ENCODE peak calls at places on chromosomes 11 and 22, in four cellular contexts. A is MM.1S, G is PC-9, Y is fibroblast of lung. M is an unnamed sample.

GRCh38 chr11:35304900-35305299 is 114.5 kb downstream of the SLC1A2 start:
- DNase-seq in A (no peak), G (no peak), Y (peak), M (no peak)

GRCh38 chr22:32708835-32709234 is 92.7 kb upstream of the TIMP3 start:
- DNase-seq in A (no peak), G (no peak), Y (no peak), M (no peak)

GRCh38 chr11:43517518-43517917 is 158.8 kb downstream of the TTC17 start:
- DNase-seq in A (no peak), G (no peak), Y (no peak), M (no peak)

GRCh38 chr11:111422494-111423249 is 43.6 kb upstream of the POU2AF1 start:
- DNase-seq in A (peak), G (peak), Y (peak), M (peak)

GRCh38 chr11:27287205-27287604 is 75.8 kb downstream of the CCDC34 start:
- DNase-seq in A (no peak), G (no peak), Y (no peak), M (no peak)

GRCh38 chr11:105152556-105152955 is 13.0 kb upstream of the CARD18 start:
- DNase-seq in A (no peak), G (no peak), Y (peak), M (no peak)

GRCh38 chr11:9741260-9741659 is 77.4 kb downstream of the SWAP70 start:
- DNase-seq in A (no peak), G (no peak), Y (no peak), M (no peak)

GRCh38 chr11:113289341-113290187 is 24.8 kb upstream of the TTC12 start:
- DNase-seq in A (peak), G (peak), Y (peak), M (peak)

GRCh38 chr11:113628912-113629311 is 77.2 kb downstream of the TMPRSS5 start:
- DNase-seq in A (no peak), G (no peak), Y (no peak), M (peak)

GRCh38 chr11:78351193-78351592 is 66.4 kb downstream of the GAB2 start:
- DNase-seq in A (no peak), G (no peak), Y (no peak), M (no peak)

GRCh38 chr11:86460461-86461404 is 86.0 kb downstream of the CCDC81 start:
- DNase-seq in A (no peak), G (no peak), Y (no peak), M (no peak)

GRCh38 chr11:128530119-128531091 is 57.0 kb downstream of the ETS1 start:
- DNase-seq in A (no peak), G (no peak), Y (peak), M (no peak)

GRCh38 chr11:128575174-128575955 is 12.0 kb downstream of the ETS1 start:
- DNase-seq in A (peak), G (no peak), Y (peak), M (no peak)

GRCh38 chr11:40030867-40031266 is 1428.6 kb downstream of the LRRC4C start:
- DNase-seq in A (no peak), G (no peak), Y (no peak), M (no peak)

GRCh38 chr11:94866231-94866827 is 98.2 kb downstream of the AMOTL1 start:
- DNase-seq in A (no peak), G (no peak), Y (no peak), M (no peak)

GRCh38 chr22:50306753-50307749 is at the start of gene PLXNB2:
- DNase-seq in A (peak), G (peak), Y (peak), M (no peak)

GRCh38 chr11:121452609-121453150 is at the start of gene SORL1-AS1:
- DNase-seq in A (no peak), G (no peak), Y (no peak), M (no peak)
- TF ChIP-seq EZH2 in A (no peak), G (no peak), Y (no peak), M (no peak)

GRCh38 chr11:93085097-93085496 is 112.7 kb downstream of the SLC36A4 start:
- DNase-seq in A (no peak), G (no peak), Y (no peak), M (no peak)
- TF ChIP-seq EZH2 in A (no peak), G (no peak), Y (no peak), M (no peak)

DNA sequence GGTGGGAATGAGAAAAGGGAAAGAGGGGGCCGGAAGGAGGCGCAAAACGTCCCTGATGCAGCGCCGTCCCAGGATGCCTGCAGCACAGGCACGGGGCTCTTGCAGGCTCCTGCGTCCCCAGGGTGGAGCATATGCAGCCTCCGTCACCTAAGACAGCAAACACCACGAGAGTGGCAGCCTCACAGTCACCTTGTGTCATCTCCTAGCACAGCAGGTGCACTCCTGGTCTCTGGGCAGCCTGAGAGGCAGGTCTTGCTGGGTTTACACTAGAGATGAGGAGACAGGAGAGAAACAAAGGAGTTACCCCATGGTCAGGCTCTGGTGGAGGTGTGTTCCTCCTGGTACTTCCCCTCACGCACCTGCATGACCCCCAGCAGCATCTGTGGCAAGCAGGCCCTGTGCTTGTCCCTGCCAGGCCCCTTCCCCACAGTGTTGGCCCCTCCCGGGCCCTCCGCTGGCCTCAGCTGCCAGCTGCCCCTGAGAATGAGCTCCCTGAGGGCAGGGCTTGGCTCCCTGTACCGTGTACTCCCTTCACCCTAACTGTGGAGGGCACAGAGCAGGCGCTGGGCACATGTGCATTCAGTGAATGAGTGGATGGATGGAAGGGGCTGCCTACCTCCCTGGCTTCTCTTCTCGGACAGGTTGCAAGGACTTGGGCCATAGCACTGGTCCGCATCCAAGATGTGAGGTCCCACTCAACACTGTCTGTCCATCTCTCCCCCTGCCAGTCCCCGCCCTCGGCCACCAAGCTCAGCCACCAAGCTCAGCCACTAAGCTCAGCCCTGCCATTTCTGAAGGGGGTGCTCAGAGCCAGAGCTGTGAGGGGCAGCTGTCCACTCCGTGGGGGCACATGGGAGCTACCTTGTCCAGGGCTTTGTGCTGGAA is 988.6 kb downstream of the BRD1 start:
- DNase-seq in A (peak), G (no peak), Y (no peak), M (no peak)
- TF ChIP-seq EZH2 in A (no peak), G (no peak), Y (no peak), M (no peak)

GRCh38 chr11:2885017-2885675 is 429 bp downstream of the CDKN1C start:
- DNase-seq in A (peak), G (peak), Y (peak), M (no peak)
- TF ChIP-seq EZH2 in A (no peak), G (peak), Y (peak), M (peak)

GRCh38 chr11:14644396-14645246 is 1.0 kb downstream of the PDE3B start:
- DNase-seq in A (peak), G (no peak), Y (peak), M (no peak)
- TF ChIP-seq EZH2 in A (no peak), G (no peak), Y (no peak), M (peak)

GRCh38 chr22:47392729-47393128 is 630.3 kb downstream of the TBC1D22A start:
- DNase-seq in A (no peak), G (no peak), Y (no peak), M (no peak)
- TF ChIP-seq EZH2 in A (no peak), G (no peak), Y (no peak), M (no peak)

DNA sequence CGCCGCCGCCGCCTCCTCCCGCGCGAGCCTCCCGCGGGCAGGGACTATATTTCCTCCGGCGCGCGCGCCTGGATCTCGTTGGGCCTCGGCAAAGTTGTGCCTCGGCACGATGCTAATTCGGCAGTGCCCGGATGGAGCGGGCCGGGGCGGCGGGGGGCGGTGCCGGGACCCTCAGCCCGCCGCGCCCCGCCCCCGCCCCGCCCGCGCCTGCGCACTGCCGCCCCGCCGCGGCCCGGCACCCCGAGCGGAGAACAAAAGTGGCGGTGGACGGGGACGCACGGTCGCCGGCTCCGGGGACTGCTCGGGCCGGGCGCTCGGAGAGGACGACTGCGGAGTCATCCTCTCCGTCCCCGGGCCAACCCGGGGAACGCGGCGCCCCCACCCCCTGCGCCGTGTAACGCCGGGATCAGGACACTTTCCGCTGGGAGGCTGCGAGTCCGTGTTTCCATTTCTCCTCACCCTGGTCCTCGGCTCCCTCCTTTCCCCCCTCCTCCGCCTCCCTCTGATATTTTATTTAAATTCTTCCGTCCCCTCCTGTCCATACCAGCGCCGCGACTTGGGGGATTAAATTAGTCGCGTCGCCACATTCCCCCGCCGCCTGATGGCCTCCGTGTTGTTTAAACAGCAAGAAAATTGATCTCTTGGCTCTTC is at the start of gene PHF21B:
- DNase-seq in A (no peak), G (peak), Y (peak), M (peak)
- TF ChIP-seq EZH2 in A (no peak), G (no peak), Y (no peak), M (no peak)

DNA sequence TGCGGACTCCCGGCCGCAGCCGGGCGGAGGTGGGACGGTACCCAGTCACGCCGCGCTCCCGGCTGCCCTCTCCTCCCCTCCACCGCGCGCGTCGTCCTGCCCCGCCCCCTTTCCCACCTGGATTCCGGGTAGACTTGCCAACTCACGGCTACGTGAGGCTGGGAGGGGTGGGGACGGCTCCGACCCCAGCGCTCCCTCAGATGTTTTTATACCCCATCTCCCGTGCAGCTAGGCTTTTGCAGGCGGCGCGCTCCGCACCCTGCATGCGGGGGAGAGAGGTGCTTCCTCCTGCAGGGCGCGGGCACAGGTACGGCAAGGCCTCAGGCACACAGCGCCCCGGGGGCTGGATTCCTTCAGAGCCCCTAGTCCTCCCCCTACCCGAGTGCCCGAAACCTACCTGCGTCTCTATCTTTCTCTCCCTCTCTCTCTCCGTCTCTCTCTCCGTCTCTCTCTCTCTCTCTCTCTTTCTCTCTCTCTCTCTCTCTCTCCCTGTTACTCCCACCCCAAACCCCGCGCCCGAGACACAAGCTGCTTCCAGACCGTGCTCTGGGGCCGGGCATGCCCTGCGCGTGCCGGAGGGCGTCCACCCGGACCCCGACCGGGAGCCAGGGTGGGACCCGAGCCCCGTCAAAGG is 1.9 kb downstream of the PDGFB start:
- DNase-seq in A (peak), G (peak), Y (no peak), M (no peak)
- TF ChIP-seq EZH2 in A (no peak), G (no peak), Y (peak), M (peak)

GRCh38 chr11:7833527-7833926 is 36.8 kb upstream of the OR5P2 start:
- DNase-seq in A (no peak), G (no peak), Y (no peak), M (no peak)
- TF ChIP-seq EZH2 in A (no peak), G (no peak), Y (no peak), M (no peak)

GRCh38 chr11:119100246-119100959 is 1.2 kb downstream of the DPAGT1 start:
- DNase-seq in A (no peak), G (no peak), Y (peak), M (no peak)

GRCh38 chr11:119101367-119101758 is 290 bp downstream of the DPAGT1 start:
- DNase-seq in A (peak), G (no peak), Y (no peak), M (no peak)

GRCh38 chr11:119101759-119102423 is at the start of gene DPAGT1:
- DNase-seq in A (peak), G (peak), Y (peak), M (peak)

GRCh38 chr11:119100960-119101349 is 698 bp downstream of the DPAGT1 start:
- DNase-seq in A (no peak), G (no peak), Y (no peak), M (no peak)

DNA sequence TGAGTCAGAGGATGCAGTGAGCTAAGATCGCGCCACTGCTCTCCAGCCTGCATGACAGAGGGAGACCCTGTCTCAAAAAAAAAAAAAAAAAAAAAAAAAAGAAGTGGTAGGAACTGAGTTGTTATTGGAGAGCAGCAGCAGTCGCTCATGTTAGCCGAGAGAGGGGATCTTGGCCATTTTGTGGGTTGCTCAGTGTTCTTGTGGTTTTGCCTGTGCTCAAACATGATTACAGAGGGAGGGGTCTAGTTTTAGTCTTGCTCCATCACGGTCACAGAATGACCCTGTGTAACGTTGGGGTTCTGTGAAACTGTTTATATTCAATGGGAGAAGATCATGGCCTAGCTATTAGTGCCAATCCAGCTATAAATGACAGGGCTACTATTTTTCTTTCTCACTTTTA is 1.9 kb downstream of the DPAGT1 start:
- DNase-seq in A (no peak), G (no peak), Y (no peak), M (no peak)
- TF ChIP-seq EZH2 in A (no peak), G (no peak), Y (no peak), M (no peak)